ENCODE peak calls at places on chromosomes 11 and 22, in seven cellular contexts. L is caudate nucleus, K is transverse colon, W is pancreas, G is fibroblast of lung, U is OCI-LY7, S is psoas muscle. D is an unnamed sample.

GRCh38 chr11:102831709-102832492 is 11.5 kb downstream of the MMP3 start:
- DNase-seq in L (no peak), K (no peak), W (no peak), G (no peak), U (no peak), S (no peak), D (no peak)

GRCh38 chr11:72781313-72782080 is 12.3 kb downstream of the STARD10 start:
- DNase-seq in L (no peak), K (peak), W (peak), G (no peak), U (peak), S (peak), D (no peak)

GRCh38 chr11:83087035-83087434 is 15.3 kb upstream of the RAB30 start:
- DNase-seq in L (no peak), K (no peak), W (no peak), G (no peak), U (peak), S (no peak), D (no peak)

GRCh38 chr11:40140560-40140959 is 1318.9 kb downstream of the LRRC4C start:
- DNase-seq in L (no peak), K (no peak), W (no peak), G (no peak), U (no peak), S (no peak), D (no peak)

GRCh38 chr11:130269544-130269943 is 45.2 kb downstream of the ZBTB44 start:
- DNase-seq in L (no peak), K (no peak), W (no peak), G (no peak), U (peak), S (no peak), D (no peak)

GRCh38 chr11:69541001-69541285 is 59.5 kb downstream of the LINC01488 start:
- DNase-seq in L (no peak), K (no peak), W (no peak), G (no peak), U (no peak), S (no peak), D (no peak)

GRCh38 chr22:29219881-29220670 is 14.4 kb downstream of the EMID1 start:
- DNase-seq in L (no peak), K (no peak), W (no peak), G (no peak), U (no peak), S (no peak), D (no peak)

GRCh38 chr11:57597971-57598830 is 716 bp downstream of the SERPING1 start:
- DNase-seq in L (no peak), K (peak), W (peak), G (peak), U (no peak), S (peak), D (no peak)

GRCh38 chr22:33163815-33164214 is 105.6 kb upstream of the SYN3 start:
- DNase-seq in L (no peak), K (no peak), W (no peak), G (no peak), U (no peak), S (no peak), D (no peak)

GRCh38 chr22:38177044-38177443 is 4.6 kb downstream of the PLA2G6 start:
- DNase-seq in L (no peak), K (no peak), W (no peak), G (no peak), U (no peak), S (no peak), D (no peak)
- H3K27ac ChIP-seq in L (no peak), K (peak), W (peak), G (no peak), U (no peak), S (peak), D (peak)

GRCh38 chr11:93939084-93939780 is 81.9 kb upstream of the HEPHL1 start:
- DNase-seq in L (no peak), K (no peak), W (no peak), G (no peak), U (no peak), S (no peak), D (peak)
- H3K27ac ChIP-seq in L (no peak), K (no peak), W (no peak), G (no peak), U (no peak), S (no peak), D (peak)

DNA sequence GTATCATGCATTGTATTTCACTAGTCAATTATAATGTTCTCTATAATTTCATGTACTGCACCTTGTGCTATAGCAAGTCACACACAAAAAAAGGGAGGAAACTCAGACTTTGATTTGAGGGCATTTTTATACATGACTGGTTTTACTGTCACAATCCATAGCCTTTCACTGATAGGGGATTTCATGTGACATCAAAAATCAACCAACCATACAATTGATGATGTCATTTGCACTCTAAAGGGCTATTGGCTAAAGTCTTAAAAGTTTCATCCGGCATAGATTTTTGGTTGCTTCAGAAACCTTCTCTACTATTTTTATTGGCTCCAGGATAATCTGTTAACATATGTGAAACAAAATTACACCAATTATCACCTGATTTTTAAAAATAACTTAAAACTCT is 237.8 kb downstream of the DCDC1 start:
- DNase-seq in L (no peak), K (no peak), W (no peak), G (no peak), U (no peak), S (no peak), D (no peak)
- H3K27ac ChIP-seq in L (no peak), K (no peak), W (no peak), G (no peak), U (no peak), S (no peak), D (no peak)

GRCh38 chr22:35315855-35316745 is 16.4 kb downstream of the TOM1 start:
- DNase-seq in L (no peak), K (no peak), W (no peak), G (no peak), U (no peak), S (peak), D (no peak)
- H3K27ac ChIP-seq in L (peak), K (no peak), W (peak), G (no peak), U (no peak), S (peak), D (peak)

GRCh38 chr22:40653361-40653760 is 16.8 kb upstream of the MRTFA start:
- DNase-seq in L (no peak), K (no peak), W (no peak), G (no peak), U (no peak), S (no peak), D (no peak)
- H3K27ac ChIP-seq in L (no peak), K (peak), W (peak), G (no peak), U (no peak), S (peak), D (peak)

D was measured in epithelial cell of prostate.